ENCODE peak calls at places on chromosomes 7 and 10, in four cellular contexts. S is K562, G is HEK293T, N is HepG2. X is an unnamed sample.

GRCh38 chr10:59301067-59301674 is 61.2 kb downstream of the FAM13C start:
- DNase-seq in S (no peak), G (no peak), N (no peak), X (no peak)

GRCh38 chr7:24660541-24660940 is 87.3 kb downstream of the PALS2 start:
- DNase-seq in S (no peak), N (no peak), G (no peak), X (no peak)

GRCh38 chr10:71580415-71580814 is 139.2 kb downstream of the C10orf105 start:
- DNase-seq in G (no peak), S (no peak), N (no peak), X (no peak)

GRCh38 chr7:43902542-43903054 is 3.8 kb downstream of the URGCP start:
- DNase-seq in N (no peak), S (no peak), G (no peak), X (no peak)

GRCh38 chr7:77351539-77352004 is 64.6 kb downstream of the GSAP start:
- DNase-seq in N (no peak), S (no peak), G (no peak), X (no peak)

GRCh38 chr10:23439920-23440875 is 1.3 kb downstream of the OTUD1 start:
- DNase-seq in G (peak; percentile 38), S (peak; percentile 14), N (no peak), X (peak; percentile 39)

GRCh38 chr10:62048919-62049636 is 147.6 kb downstream of the ARID5B start:
- DNase-seq in G (peak; percentile 71), N (peak; percentile 94), S (peak; percentile 80), X (peak; percentile 63)

GRCh38 chr7:151999337-152000090 is 26.0 kb upstream of the GALNT11 start:
- DNase-seq in G (no peak), N (no peak), S (no peak), X (no peak)

GRCh38 chr10:120732067-120732466 is 119.1 kb upstream of the WDR11 start:
- DNase-seq in S (no peak), G (no peak), N (no peak), X (no peak)

GRCh38 chr7:93337047-93337446 is 104.9 kb downstream of the VPS50 start:
- DNase-seq in G (no peak), S (no peak), N (peak; percentile 1), X (no peak)

GRCh38 chr10:18545626-18546025 is 105.8 kb downstream of the NSUN6 start:
- DNase-seq in N (no peak), S (no peak), G (no peak), X (no peak)

GRCh38 chr10:86062151-86062550 is 304.4 kb downstream of the GRID1 start:
- DNase-seq in G (no peak), S (no peak), N (no peak), X (no peak)

GRCh38 chr10:133257489-133258065 is 19.1 kb downstream of the ADAM8 start:
- DNase-seq in G (peak; percentile 54), N (no peak), S (peak; percentile 77), X (peak; percentile 69)

GRCh38 chr7:80881361-80881760 is 37.5 kb downstream of the SEMA3C start:
- DNase-seq in N (no peak), S (no peak), G (no peak), X (no peak)
- TF ChIP-seq ELF4 in N (no peak), S (no peak), G (no peak), X (no peak)

GRCh38 chr7:35252584-35252983 is 1.3 kb downstream of the TBX20 start:
- DNase-seq in G (no peak), S (no peak), N (no peak), X (no peak)

GRCh38 chr7:35253182-35253679 is 669 bp downstream of the TBX20 start:
- DNase-seq in G (peak; percentile 41), N (no peak), S (no peak), X (peak; percentile 22)

GRCh38 chr7:35255417-35255798 is 1.5 kb upstream of the TBX20 start:
- DNase-seq in N (no peak), G (no peak), S (no peak), X (peak; percentile 31)

GRCh38 chr7:35254496-35255416 is 856 bp upstream of the TBX20 start:
- DNase-seq in N (no peak), S (no peak), G (no peak), X (peak; percentile 18)

GRCh38 chr7:35253680-35254495 is at the start of gene TBX20:
- DNase-seq in S (no peak), G (peak; percentile 86), N (no peak), X (peak; percentile 71)
- TF ChIP-seq ELF4 in S (no peak), G (peak; percentile 59), N (no peak), X (no peak)

GRCh38 chr7:45179666-45180065 is 22.1 kb downstream of the RAMP3 start:
- DNase-seq in S (no peak), G (no peak), N (no peak), X (no peak)

GRCh38 chr7:45180084-45180986 is 22.7 kb downstream of the RAMP3 start:
- DNase-seq in S (no peak), N (no peak), G (no peak), X (peak; percentile 1)

GRCh38 chr7:45176886-45177731 is 19.5 kb downstream of the RAMP3 start:
- DNase-seq in G (no peak), S (no peak), N (no peak), X (no peak)

GRCh38 chr7:45177801-45178200 is 20.2 kb downstream of the RAMP3 start:
- DNase-seq in G (no peak), N (no peak), S (no peak), X (no peak)

GRCh38 chr7:45178241-45179225 is 20.9 kb downstream of the RAMP3 start:
- DNase-seq in S (peak; percentile 54), N (peak; percentile 4), G (peak; percentile 38), X (peak; percentile 44)
- TF ChIP-seq ELF4 in S (no peak), N (no peak), G (no peak), X (no peak)

DNA sequence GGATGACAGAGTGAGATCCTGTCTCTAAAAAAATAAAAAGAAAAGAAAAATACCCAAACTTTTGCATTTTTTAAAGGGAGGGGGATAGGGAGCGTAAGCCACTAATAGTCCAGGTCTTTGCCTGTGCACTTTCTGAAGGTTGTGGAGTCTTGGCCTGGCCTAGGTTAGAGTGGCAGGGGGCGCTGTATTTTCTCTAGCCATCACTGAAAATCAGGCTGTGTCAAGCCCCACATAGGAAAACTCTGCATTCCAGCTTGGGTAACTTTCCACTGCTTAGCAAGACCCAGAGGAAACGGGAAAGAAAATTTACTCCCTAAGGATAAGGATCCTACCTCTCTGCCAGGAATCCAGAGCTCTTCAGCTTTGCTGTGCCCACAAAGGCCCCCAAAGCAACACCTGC is 10.5 kb upstream of the PAX4 start:
- DNase-seq in N (no peak), S (peak; percentile 36), G (no peak), X (peak; percentile 49)
- TF ChIP-seq ELF4 in N (no peak), S (no peak), G (no peak), X (no peak)

DNA sequence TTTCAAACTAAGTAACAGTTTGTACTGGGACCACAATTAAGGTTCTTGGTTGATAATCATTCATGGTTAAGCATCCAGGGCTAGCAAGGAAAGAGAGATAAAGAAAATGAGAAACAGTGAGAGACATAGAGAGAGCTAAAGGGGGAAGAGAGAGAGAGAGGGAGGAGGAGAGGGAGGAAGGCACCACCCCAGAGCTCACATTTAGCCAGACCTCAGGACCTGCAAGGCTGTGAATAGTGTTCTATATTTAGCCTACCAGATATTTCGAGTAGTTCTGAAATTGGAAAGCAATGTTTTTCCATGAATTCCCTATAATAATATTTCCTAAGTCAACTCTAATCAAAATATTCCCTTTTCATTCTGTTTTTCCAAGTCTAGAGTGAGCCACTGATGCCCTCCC is 119.4 kb upstream of the INHBA start:
- DNase-seq in N (no peak), G (no peak), S (no peak), X (no peak)
- TF ChIP-seq ELF4 in N (no peak), G (no peak), S (no peak), X (no peak)

GRCh38 chr10:24446739-24447138 is 237.8 kb downstream of the KIAA1217 start:
- DNase-seq in G (no peak), N (no peak), S (peak; percentile 16), X (no peak)
- TF ChIP-seq ELF4 in G (no peak), N (no peak), S (peak; percentile 12), X (no peak)

GRCh38 chr7:139572071-139572470 is 48.6 kb downstream of the CLEC2L start:
- DNase-seq in S (no peak), N (no peak), G (no peak), X (no peak)
- TF ChIP-seq ELF4 in S (no peak), N (no peak), G (no peak), X (no peak)

GRCh38 chr10:132114953-132115520 is 49.3 kb downstream of the JAKMIP3 start:
- DNase-seq in S (no peak), N (no peak), G (no peak), X (peak; percentile 5)

GRCh38 chr10:132113766-132114365 is 48.1 kb downstream of the JAKMIP3 start:
- DNase-seq in N (no peak), S (no peak), G (no peak), X (peak; percentile 6)

GRCh38 chr10:132112611-132113010 is 46.9 kb downstream of the JAKMIP3 start:
- DNase-seq in N (no peak), G (no peak), S (no peak), X (no peak)

GRCh38 chr10:132111871-132112341 is 46.2 kb downstream of the JAKMIP3 start:
- DNase-seq in S (no peak), N (no peak), G (no peak), X (peak; percentile 6)

GRCh38 chr10:132113206-132113605 is 47.5 kb downstream of the JAKMIP3 start:
- DNase-seq in G (no peak), S (no peak), N (no peak), X (no peak)
- TF ChIP-seq ELF4 in G (no peak), S (no peak), N (no peak), X (no peak)

GRCh38 chr7:156039971-156040677 is 227.9 kb upstream of the SHH start:
- DNase-seq in G (no peak), N (no peak), S (no peak), X (no peak)
- TF ChIP-seq ELF4 in G (no peak), N (no peak), S (no peak), X (no peak)

DNA sequence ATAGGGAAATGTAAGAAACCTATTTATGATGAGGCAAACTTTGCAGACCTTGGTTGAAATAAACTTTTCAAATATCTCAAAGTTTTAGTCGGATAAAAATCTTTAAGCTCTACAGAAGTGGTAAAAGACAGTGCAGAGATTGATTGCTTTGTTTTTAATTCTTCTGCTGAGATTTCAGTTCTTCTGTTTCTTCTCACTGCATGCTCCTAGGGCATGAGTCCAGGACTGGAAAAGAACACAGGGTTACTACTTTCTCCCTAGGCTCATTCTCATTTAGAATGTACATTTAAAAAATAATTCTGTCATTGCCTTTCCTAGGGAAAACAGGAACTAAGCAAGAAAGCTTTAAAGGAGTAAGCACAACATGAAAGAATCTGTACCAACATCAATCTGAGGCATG is 256.7 kb upstream of the DGKB start:
- DNase-seq in G (no peak), S (no peak), N (no peak), X (no peak)
- TF ChIP-seq ELF4 in G (no peak), S (no peak), N (no peak), X (no peak)

X was measured in WTC11.